ENCODE peak calls at places on chromosomes 13 and 19, in eight cellular contexts. O, B, V, Q, D, L, C and S are unnamed samples.

GRCh38 chr13:83549671-83550070 is 332.6 kb downstream of the SLITRK1 start:
- DNase-seq in B (no peak), V (no peak), O (no peak), D (no peak), Q (no peak), C (no peak), L (no peak), S (no peak)

GRCh38 chr19:6113616-6114188 is 3.4 kb upstream of the RFX2 start:
- DNase-seq in Q (no peak), C (peak; percentile 55), V (no peak), B (no peak), D (no peak), L (no peak), O (no peak), S (no peak)

GRCh38 chr13:30711375-30711774 is 24.0 kb upstream of the ALOX5AP start:
- DNase-seq in B (no peak), Q (no peak), O (no peak), D (no peak), V (no peak), C (peak; percentile 56), L (no peak), S (peak; percentile 21)

GRCh38 chr19:41298327-41298964 is 11.5 kb upstream of the CCDC97 start:
- DNase-seq in C (peak; percentile 70), L (peak; percentile 81), Q (peak; percentile 61), D (peak; percentile 61), V (peak; percentile 64), B (peak; percentile 76), O (no peak), S (peak; percentile 88)

GRCh38 chr19:17479325-17479791 is 9.0 kb downstream of the SLC27A1 start:
- DNase-seq in C (peak; percentile 87), B (no peak), L (peak; percentile 73), Q (no peak), D (no peak), O (no peak), V (no peak), S (peak; percentile 76)

GRCh38 chr13:44989071-44989889 is at the start of the genes GPALPP1 and NUFIP1:
- DNase-seq in B (peak; percentile 82), Q (peak; percentile 93), L (peak; percentile 72), O (peak; percentile 94), V (peak; percentile 95), C (peak; percentile 97), D (peak; percentile 93), S (peak; percentile 91)

GRCh38 chr19:18612772-18613588 is at the start of gene TMEM59L:
- DNase-seq in O (no peak), Q (peak; percentile 82), C (peak; percentile 35), B (no peak), L (no peak), V (no peak), D (peak; percentile 52), S (no peak)

GRCh38 chr19:41324921-41325639 is 15.1 kb downstream of the CCDC97 start:
- DNase-seq in L (no peak), B (no peak), V (no peak), D (no peak), O (peak; percentile 88), C (peak; percentile 77), Q (peak; percentile 60), S (peak; percentile 42)

GRCh38 chr19:296476-297225 is 5.4 kb upstream of the PLPP2 start:
- DNase-seq in Q (no peak), C (no peak), V (no peak), B (no peak), D (no peak), L (no peak), O (no peak), S (no peak)

GRCh38 chr13:44280461-44280860 is 93.2 kb upstream of the SERP2 start:
- DNase-seq in O (no peak), Q (no peak), V (no peak), C (peak; percentile 69), L (no peak), D (no peak), B (no peak), S (peak; percentile 16)

GRCh38 chr19:17625043-17625442 is 63.1 kb downstream of the UNC13A start:
- DNase-seq in C (no peak), Q (no peak), L (no peak), B (no peak), D (no peak), V (no peak), O (no peak), S (no peak)

GRCh38 chr13:97559981-97560380 is 126.0 kb downstream of the RAP2A start:
- DNase-seq in D (no peak), O (no peak), B (no peak), V (no peak), Q (no peak), C (no peak), L (no peak), S (no peak)

GRCh38 chr13:114079601-114080536 is 52.6 kb downstream of the RASA3 start:
- DNase-seq in O (peak; percentile 25), L (no peak), D (no peak), B (no peak), V (no peak), C (no peak), Q (no peak), S (no peak)

GRCh38 chr13:100646030-100646673 is 28.4 kb downstream of the TMTC4 start:
- DNase-seq in B (no peak), Q (peak; percentile 61), D (no peak), C (peak; percentile 63), V (no peak), O (no peak), L (no peak), S (peak; percentile 5)